ENCODE peak calls at places on chromosomes 5 and 9, in six cellular contexts. Z is AG09319; X is CD4-positive, alpha-beta T cell; Q is uterus; H is GM10248; Y is nephron progenitor cell. L is an unnamed sample.

GRCh38 chr9:128882677-128883590 is 1.0 kb downstream of the LRRC8A start:
- DNase-seq in Z (no peak), X (no peak), Q (peak; percentile 39), H (no peak), Y (peak; percentile 31), L (no peak)

GRCh38 chr9:32502459-32502858 is 23.5 kb downstream of the RIGI start:
- DNase-seq in Z (no peak), X (no peak), Q (no peak), H (no peak), Y (no peak), L (no peak)

GRCh38 chr5:180296778-180297177 is 4.9 kb upstream of the MAPK9 start:
- DNase-seq in Z (no peak), X (no peak), Q (no peak), H (no peak), Y (no peak), L (no peak)

GRCh38 chr5:142200387-142200786 is 91.8 kb downstream of the NDFIP1 start:
- DNase-seq in Z (no peak), X (no peak), Q (no peak), H (no peak), Y (no peak), L (no peak)

GRCh38 chr9:131744171-131744714 is 4.4 kb upstream of the RAPGEF1 start:
- DNase-seq in Z (no peak), X (peak; percentile 61), Q (no peak), H (no peak), Y (no peak), L (no peak)

GRCh38 chr9:26502311-26502710 is 390.3 kb downstream of the CAAP1 start:
- DNase-seq in Z (no peak), X (no peak), Q (no peak), H (no peak), Y (no peak), L (no peak)

GRCh38 chr9:16329699-16330113 is 540.8 kb downstream of the BNC2 start:
- DNase-seq in Z (no peak), X (no peak), Q (no peak), H (no peak), Y (no peak), L (no peak)

GRCh38 chr5:167950126-167950721 is 341.2 kb upstream of the WWC1 start:
- DNase-seq in Z (no peak), X (no peak), Q (no peak), H (no peak), Y (no peak), L (no peak)

GRCh38 chr5:62653864-62654575 is 75.4 kb downstream of the LRRC70 start:
- DNase-seq in Z (no peak), X (no peak), Q (no peak), H (no peak), Y (no peak), L (no peak)

GRCh38 chr9:24245988-24246387 is 299.7 kb downstream of the IZUMO3 start:
- DNase-seq in Z (no peak), X (no peak), Q (no peak), H (no peak), Y (peak; percentile 3), L (no peak)

GRCh38 chr9:91334053-91334452 is 27.7 kb downstream of the AUH start:
- DNase-seq in Z (no peak), X (no peak), Q (no peak), H (no peak), Y (no peak), L (no peak)

GRCh38 chr9:21516796-21517195 is 34.7 kb upstream of the IFNE start:
- DNase-seq in Z (no peak), X (no peak), Q (no peak), H (no peak), Y (no peak), L (no peak)

GRCh38 chr5:91166040-91166807 is 216.9 kb downstream of the ARRDC3 start:
- DNase-seq in Z (no peak), X (no peak), Q (no peak), H (no peak), Y (no peak), L (no peak)

GRCh38 chr5:37116359-37116758 is 132.8 kb downstream of the CPLANE1 start:
- DNase-seq in Z (no peak), X (no peak), Q (no peak), H (no peak), Y (no peak), L (no peak)

GRCh38 chr5:115366223-115366622 is 69.8 kb upstream of the CCDC112 start:
- DNase-seq in Z (peak; percentile 85), X (no peak), Q (no peak), H (no peak), Y (no peak), L (no peak)

GRCh38 chr5:127563133-127563532 is 45.7 kb downstream of the PRRC1 start:
- DNase-seq in Z (no peak), X (no peak), Q (no peak), H (no peak), Y (no peak), L (no peak)

GRCh38 chr5:127564002-127564769 is 46.7 kb downstream of the PRRC1 start:
- DNase-seq in Z (peak; percentile 7), X (no peak), Q (peak; percentile 30), H (peak; percentile 42), Y (peak; percentile 52), L (peak; percentile 57)

GRCh38 chr5:127561254-127561653 is 43.8 kb downstream of the PRRC1 start:
- DNase-seq in Z (no peak), X (no peak), Q (no peak), H (no peak), Y (no peak), L (no peak)

GRCh38 chr5:127565586-127566270 is 48.3 kb downstream of the PRRC1 start:
- DNase-seq in Z (no peak), X (no peak), Q (no peak), H (no peak), Y (no peak), L (no peak)

GRCh38 chr5:127562252-127562651 is 44.8 kb downstream of the PRRC1 start:
- DNase-seq in Z (no peak), X (no peak), Q (no peak), H (no peak), Y (peak; percentile 11), L (peak; percentile 8)
- TF ChIP-seq CTCF in Z (peak; percentile 12), X (no peak), Q (no peak), H (peak; percentile 47), Y (peak; percentile 49), L (peak; percentile 46)

GRCh38 chr9:71355884-71356283 is 234.5 kb upstream of the TRPM3 start:
- DNase-seq in Z (no peak), X (no peak), Q (no peak), H (no peak), Y (no peak), L (no peak)
- TF ChIP-seq CTCF in Z (no peak), X (no peak), Q (no peak), H (no peak), Y (no peak), L (peak; percentile 25)

GRCh38 chr5:179023528-179024189 is at the start of gene ZNF879:
- DNase-seq in Z (peak; percentile 82), X (peak; percentile 92), Q (peak; percentile 94), H (peak; percentile 62), Y (peak; percentile 89), L (peak; percentile 86)
- TF ChIP-seq CTCF in Z (no peak), X (no peak), Q (peak; percentile 10), H (no peak), Y (no peak), L (no peak)

GRCh38 chr9:137876781-137877386 is 698 bp upstream of the CACNA1B start:
- DNase-seq in Z (no peak), X (no peak), Q (no peak), H (no peak), Y (no peak), L (no peak)

GRCh38 chr9:137879566-137880150 is 2.1 kb downstream of the CACNA1B start:
- DNase-seq in Z (no peak), X (no peak), Q (no peak), H (no peak), Y (no peak), L (no peak)

GRCh38 chr9:137880160-137880975 is 2.8 kb downstream of the CACNA1B start:
- DNase-seq in Z (no peak), X (no peak), Q (no peak), H (no peak), Y (no peak), L (no peak)

GRCh38 chr9:137878957-137879555 is 1.5 kb downstream of the CACNA1B start:
- DNase-seq in Z (no peak), X (no peak), Q (no peak), H (no peak), Y (no peak), L (no peak)

GRCh38 chr9:137878146-137878941 is 762 bp downstream of the CACNA1B start:
- DNase-seq in Z (no peak), X (no peak), Q (no peak), H (peak; percentile 62), Y (peak; percentile 95), L (peak; percentile 74)
- TF ChIP-seq CTCF in Z (no peak), X (no peak), Q (no peak), H (no peak), Y (peak; percentile 20), L (no peak)

GRCh38 chr9:93302586-93303257 is 118.8 kb downstream of the WNK2 start:
- DNase-seq in Z (peak; percentile 19), X (peak; percentile 52), Q (peak; percentile 26), H (peak; percentile 74), Y (peak; percentile 52), L (peak; percentile 48)
- TF ChIP-seq CTCF in Z (peak; percentile 64), X (peak; percentile 59), Q (peak; percentile 33), H (peak; percentile 51), Y (peak; percentile 44), L (peak; percentile 63)

DNA sequence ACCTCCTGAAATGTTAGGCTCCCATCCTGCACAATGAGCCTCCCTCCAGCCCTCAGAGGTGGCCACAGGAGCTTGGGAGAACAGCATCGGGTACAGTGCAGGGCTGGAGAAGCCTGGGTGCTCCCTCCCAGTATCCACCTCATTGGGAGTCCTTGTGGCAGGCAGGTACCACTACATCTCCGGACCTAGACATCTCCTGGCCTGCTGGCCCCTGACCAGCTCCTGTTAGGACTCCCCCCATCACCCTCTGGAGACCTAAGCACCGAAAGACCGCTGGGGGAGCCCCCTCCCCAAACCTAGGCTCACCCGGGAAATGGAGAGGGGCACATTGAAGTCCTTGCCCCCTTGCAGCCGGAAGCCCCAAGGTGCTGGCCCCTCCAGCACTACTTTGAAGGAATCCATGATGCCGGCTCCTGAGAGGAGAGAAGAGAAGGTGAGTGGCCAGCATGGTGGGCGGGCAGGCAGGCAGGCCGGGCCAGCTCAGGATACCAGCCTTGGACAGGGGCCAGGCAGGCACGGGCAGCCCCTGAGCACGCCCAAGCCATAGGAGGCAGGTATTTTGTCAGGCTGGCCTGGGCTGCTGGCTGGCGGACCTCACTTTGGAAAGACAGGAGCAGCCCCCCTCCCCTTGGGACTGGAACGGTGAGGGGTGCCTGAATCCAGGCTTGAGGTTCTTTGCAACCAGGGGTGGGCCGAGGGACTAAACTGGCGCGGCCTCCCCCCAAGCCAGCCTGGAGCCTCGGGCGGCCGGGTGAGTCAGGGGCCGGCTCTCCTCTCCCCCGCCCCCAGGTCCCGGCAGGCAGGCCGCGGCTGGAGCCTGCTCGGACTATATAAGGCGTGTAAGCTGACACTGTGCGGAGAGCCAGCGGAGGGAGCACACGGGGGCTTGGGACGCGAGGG is 1.0 kb downstream of the PDLIM7 start:
- DNase-seq in Z (peak; percentile 91), X (no peak), Q (peak; percentile 93), H (peak; percentile 71), Y (peak; percentile 82), L (peak; percentile 66)
- TF ChIP-seq CTCF in Z (peak; percentile 21), X (no peak), Q (no peak), H (no peak), Y (peak; percentile 34), L (peak; percentile 52)